ENCODE peak calls at places on chromosomes 4 and X, in seven cellular contexts. Z, B, C, V, S, L and K are unnamed samples.

GRCh38 chrX:110022555-110023448 is 19.9 kb downstream of the TMEM164 start:
- DNase-seq in L (no peak), B (no peak), Z (no peak), S (no peak), V (no peak), C (no peak), K (no peak)

GRCh38 chr4:182827981-182828677 is 89.1 kb downstream of the DCTD start:
- DNase-seq in V (no peak), L (no peak), C (no peak), Z (no peak), S (no peak), B (no peak), K (no peak)

GRCh38 chrX:35561985-35562384 is 236.2 kb upstream of the MAGEB16 start:
- DNase-seq in B (no peak), L (no peak), V (no peak), S (no peak), C (no peak), Z (no peak), K (no peak)

GRCh38 chrX:24789047-24789446 is 95.3 kb downstream of the POLA1 start:
- DNase-seq in Z (no peak), C (no peak), V (no peak), L (no peak), B (no peak), S (no peak), K (no peak)

GRCh38 chr4:138834029-138834428 is 181.6 kb upstream of the NOCT start:
- DNase-seq in Z (no peak), V (no peak), L (no peak), B (no peak), C (no peak), S (no peak), K (no peak)

GRCh38 chr4:121030711-121031110 is 41.6 kb downstream of the NDNF start:
- DNase-seq in Z (no peak), B (no peak), C (peak; percentile 1), L (no peak), V (no peak), S (no peak), K (no peak)

GRCh38 chr4:149140841-149141240 is 674.8 kb downstream of the IQCM start:
- DNase-seq in Z (peak; percentile 76), B (no peak), C (peak; percentile 56), L (no peak), S (no peak), V (no peak), K (no peak)

GRCh38 chr4:1797861-1798529 is 4.9 kb downstream of the FGFR3 start:
- DNase-seq in S (no peak), L (no peak), C (no peak), B (no peak), V (no peak), Z (no peak), K (no peak)

GRCh38 chrX:150035531-150035930 is 97.2 kb upstream of the EOLA2 start:
- DNase-seq in Z (no peak), C (peak; percentile 23), B (no peak), V (no peak), L (no peak), S (no peak), K (no peak)

GRCh38 chr4:72631296-72631695 is 62.3 kb upstream of the ADAMTS3 start:
- DNase-seq in Z (peak; percentile 12), S (no peak), C (peak; percentile 84), B (peak; percentile 44), L (no peak), V (no peak), K (peak; percentile 8)

GRCh38 chr4:118997601-118998000 is 108.9 kb downstream of the SYNPO2 start:
- DNase-seq in Z (no peak), C (no peak), S (no peak), L (no peak), B (no peak), V (no peak), K (no peak)

GRCh38 chr4:7328913-7329638 is 105.7 kb downstream of the PSAPL1 start:
- DNase-seq in S (no peak), Z (peak; percentile 12), L (no peak), C (peak; percentile 19), B (no peak), V (peak; percentile 64), K (peak; percentile 12)

GRCh38 chrX:119942831-119943184 is 743 bp downstream of the NKAP start:
- DNase-seq in B (no peak), C (no peak), L (no peak), Z (no peak), S (no peak), V (no peak), K (no peak)

GRCh38 chr4:107709916-107710315 is 10.1 kb downstream of the PAPSS1 start:
- DNase-seq in C (peak; percentile 37), B (no peak), L (no peak), V (no peak), S (no peak), Z (no peak), K (no peak)

GRCh38 chr4:182142146-182143085 is 100.8 kb upstream of the TENM3 start:
- DNase-seq in Z (peak; percentile 64), S (no peak), C (peak; percentile 3), L (no peak), V (peak; percentile 88), B (no peak), K (no peak)

GRCh38 chrX:139508099-139508498 is 22.4 kb upstream of the F9 start:
- DNase-seq in B (no peak), S (no peak), V (peak; percentile 39), Z (no peak), L (no peak), C (no peak), K (no peak)

GRCh38 chr4:184534511-184535391 is 60.4 kb upstream of the IRF2 start:
- DNase-seq in S (no peak), Z (peak; percentile 70), B (no peak), V (no peak), C (peak; percentile 88), L (no peak), K (peak; percentile 14)

GRCh38 chr4:119626420-119626819 is 2.2 kb downstream of the PDE5A start:
- DNase-seq in B (no peak), C (peak; percentile 24), S (no peak), V (no peak), Z (no peak), L (no peak), K (no peak)

GRCh38 chr4:152431287-152431686 is 104.6 kb downstream of the FBXW7 start:
- DNase-seq in V (no peak), B (no peak), L (no peak), Z (no peak), S (no peak), C (no peak), K (no peak)

GRCh38 chr4:73816814-73817213 is 19.7 kb upstream of the CXCL6 start:
- DNase-seq in S (no peak), B (no peak), C (peak; percentile 95), L (no peak), Z (peak; percentile 88), V (no peak), K (peak; percentile 36)

GRCh38 chr4:19947349-19947748 is 304.4 kb upstream of the SLIT2 start:
- DNase-seq in S (no peak), C (peak; percentile 85), L (no peak), B (no peak), V (no peak), Z (peak; percentile 87), K (peak; percentile 16)

GRCh38 chr4:114386637-114387233 is 211.9 kb upstream of the UGT8 start:
- DNase-seq in C (peak; percentile 69), L (no peak), B (no peak), S (no peak), V (no peak), Z (peak; percentile 64), K (no peak)

GRCh38 chr4:116515959-116516358 is 569.4 kb downstream of the TRAM1L1 start:
- DNase-seq in B (no peak), L (no peak), V (no peak), Z (no peak), S (no peak), C (no peak), K (no peak)

GRCh38 chr4:7347981-7348380 is 86.7 kb downstream of the PSAPL1 start:
- DNase-seq in B (no peak), Z (no peak), L (no peak), V (no peak), C (peak; percentile 3), S (no peak), K (no peak)

GRCh38 chrX:111652719-111653118 is 28.3 kb upstream of the ALG13 start:
- DNase-seq in S (no peak), V (no peak), B (no peak), Z (no peak), C (no peak), L (no peak), K (no peak)
- TF ChIP-seq CTCF in S (no peak), V (peak; percentile 33), B (no peak), Z (no peak), C (no peak), L (peak; percentile 17), K (no peak)

GRCh38 chr4:112245383-112245782 is 13.8 kb downstream of the AP1AR start:
- DNase-seq in C (peak; percentile 18), B (no peak), Z (peak; percentile 30), L (no peak), S (no peak), V (no peak), K (no peak)
- TF ChIP-seq CTCF in C (peak; percentile 30), B (no peak), Z (peak; percentile 8), L (no peak), S (no peak), V (peak; percentile 53), K (no peak)

GRCh38 chr4:13108096-13108495 is 376.0 kb downstream of the RAB28 start:
- DNase-seq in S (no peak), B (no peak), V (no peak), Z (no peak), L (no peak), C (peak; percentile 2), K (no peak)
- TF ChIP-seq CTCF in S (no peak), B (no peak), V (peak; percentile 46), Z (no peak), L (no peak), C (no peak), K (peak; percentile 5)

GRCh38 chr4:63556332-63556731 is 852.9 kb downstream of the TECRL start:
- DNase-seq in C (no peak), S (no peak), V (peak; percentile 76), L (no peak), Z (no peak), B (no peak), K (no peak)
- TF ChIP-seq CTCF in C (no peak), S (no peak), V (peak; percentile 73), L (no peak), Z (no peak), B (no peak), K (no peak)

GRCh38 chrX:9957743-9958142 is 9.4 kb upstream of the CLDN34 start:
- DNase-seq in L (no peak), B (no peak), C (no peak), S (no peak), Z (no peak), V (no peak), K (no peak)
- TF ChIP-seq CTCF in L (no peak), B (no peak), C (no peak), S (no peak), Z (no peak), V (peak; percentile 22), K (no peak)